ENCODE peak calls at places on chromosomes 6 and 20, in seven cellular contexts. F, L, E, W, Z, C and D are unnamed samples.

GRCh38 chr6:37698264-37699137 is 818 bp upstream of the MDGA1 start:
- DNase-seq in F (peak), L (peak), E (no peak), W (no peak), Z (peak), C (peak), D (peak)

GRCh38 chr6:149393002-149393679 is 6.9 kb upstream of the SUMO4 start:
- DNase-seq in F (peak), L (no peak), E (no peak), W (no peak), Z (no peak), C (no peak), D (peak)

GRCh38 chr6:115271001-115271400 is 789.7 kb downstream of the FRK start:
- DNase-seq in F (no peak), L (no peak), E (no peak), W (no peak), Z (no peak), C (no peak), D (no peak)

GRCh38 chr20:63150911-63151531 is 64.9 kb downstream of the YTHDF1 start:
- DNase-seq in F (no peak), L (no peak), E (no peak), W (no peak), Z (no peak), C (no peak), D (no peak)

GRCh38 chr20:53561505-53561904 is 32.1 kb downstream of the ZNF217 start:
- DNase-seq in F (no peak), L (no peak), E (no peak), W (no peak), Z (no peak), C (no peak), D (no peak)

GRCh38 chr20:23231561-23232218 is 118.9 kb upstream of the NXT1 start:
- DNase-seq in F (peak), L (peak), E (no peak), W (no peak), Z (peak), C (no peak), D (no peak)

GRCh38 chr6:46437671-46438221 is 53.5 kb downstream of the RCAN2 start:
- DNase-seq in F (peak), L (peak), E (no peak), W (no peak), Z (peak), C (no peak), D (no peak)

GRCh38 chr6:108557494-108558371 is 3.0 kb upstream of the FOXO3 start:
- DNase-seq in F (peak), L (peak), E (peak), W (no peak), Z (peak), C (peak), D (peak)

GRCh38 chr6:169971951-169972651 is 220.7 kb downstream of the ERMARD start:
- DNase-seq in F (no peak), L (no peak), E (no peak), W (no peak), Z (no peak), C (peak), D (no peak)

GRCh38 chr6:62150048-62150663 is 135.9 kb downstream of the KHDRBS2 start:
- DNase-seq in F (peak), L (peak), E (peak), W (no peak), Z (peak), C (peak), D (peak)

GRCh38 chr6:130970839-130971410 is 92.1 kb downstream of the EPB41L2 start:
- DNase-seq in F (no peak), L (no peak), E (no peak), W (no peak), Z (no peak), C (no peak), D (no peak)

GRCh38 chr6:161011509-161012480 is 20.2 kb downstream of the MAP3K4 start:
- DNase-seq in F (peak), L (peak), E (peak), W (no peak), Z (no peak), C (peak), D (no peak)

GRCh38 chr6:26249709-26249958 is 115.4 kb upstream of the BTN3A2 start:
- DNase-seq in F (no peak), L (no peak), E (no peak), W (no peak), Z (no peak), C (no peak), D (no peak)
- H3K23ac ChIP-seq in F (peak), L (no peak), E (no peak), W (no peak), Z (no peak), C (no peak), D (no peak)

GRCh38 chr20:9573598-9573997 is 59.2 kb downstream of the LAMP5 start:
- DNase-seq in F (no peak), L (no peak), E (peak), W (no peak), Z (no peak), C (no peak), D (no peak)
- H4K8ac ChIP-seq in F (no peak), L (no peak), E (no peak), W (no peak), Z (no peak), C (no peak), D (no peak)

GRCh38 chr20:47781631-47782030 is 3.6 kb downstream of the SULF2 start:
- DNase-seq in F (no peak), L (no peak), E (no peak), W (no peak), Z (no peak), C (no peak), D (peak)
- H3K23ac ChIP-seq in F (no peak), L (no peak), E (no peak), W (no peak), Z (no peak), C (no peak), D (no peak)

GRCh38 chr6:165047952-165048351 is 261.5 kb downstream of the C6orf118 start:
- DNase-seq in F (no peak), L (no peak), E (no peak), W (no peak), Z (no peak), C (no peak), D (no peak)
- H4K8ac ChIP-seq in F (no peak), L (no peak), E (no peak), W (no peak), Z (no peak), C (no peak), D (no peak)

DNA sequence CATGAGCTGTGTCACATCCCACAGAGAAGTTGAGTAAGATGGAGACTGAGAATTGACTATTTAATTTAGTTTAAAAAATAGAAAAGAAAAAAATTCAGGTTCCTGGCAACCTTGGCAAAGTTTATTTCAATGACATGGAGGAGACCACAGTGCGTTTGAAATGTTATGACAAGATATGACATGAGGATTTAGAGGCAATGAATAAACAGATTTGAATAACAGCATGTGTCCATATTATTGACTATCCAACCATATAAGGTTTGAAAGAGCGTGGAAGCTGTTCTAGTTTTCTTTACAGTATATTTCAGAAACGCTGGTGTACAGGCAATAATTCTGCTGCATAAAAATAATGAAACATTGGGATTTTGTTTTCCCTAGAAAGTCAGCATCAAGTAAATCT is 303.9 kb downstream of the SMOC2 start:
- DNase-seq in F (no peak), L (no peak), E (no peak), W (no peak), Z (no peak), C (no peak), D (no peak)
- H3K23ac ChIP-seq in F (no peak), L (no peak), E (no peak), W (no peak), Z (no peak), C (no peak), D (no peak)

GRCh38 chr20:14717124-14718004 is 380.0 kb upstream of the FLRT3 start:
- DNase-seq in F (no peak), L (no peak), E (no peak), W (no peak), Z (no peak), C (no peak), D (no peak)
- H4K8ac ChIP-seq in F (no peak), L (no peak), E (no peak), W (no peak), Z (no peak), C (no peak), D (no peak)

DNA sequence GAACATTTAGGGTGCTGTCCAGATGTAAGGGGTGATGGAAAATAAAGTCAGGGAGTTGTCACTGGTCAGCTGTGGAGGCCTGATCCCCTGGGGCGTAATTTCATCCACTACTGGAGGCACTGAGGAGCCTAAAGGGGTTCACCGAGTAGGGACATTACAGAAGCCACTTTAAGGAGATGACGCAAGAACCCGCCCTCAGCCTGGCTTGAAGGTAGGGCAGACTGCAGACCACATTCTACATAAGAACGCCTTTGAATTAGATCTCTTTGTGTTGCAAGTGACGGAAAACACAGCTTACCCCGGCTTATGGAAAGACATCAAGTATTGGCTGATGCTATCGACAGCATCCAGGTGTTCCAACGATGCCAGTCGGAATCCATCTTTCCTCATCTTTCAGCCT is 462.7 kb upstream of the CDH4 start:
- DNase-seq in F (no peak), L (no peak), E (no peak), W (no peak), Z (no peak), C (no peak), D (no peak)
- H3K23ac ChIP-seq in F (no peak), L (no peak), E (no peak), W (no peak), Z (no peak), C (no peak), D (no peak)